ENCODE peak calls at places on chromosomes 2 and 18, in four cellular contexts. Q is A172, J is ELF-1, M is NCI-H146. F is an unnamed sample.
A peak's percentile ranks its signal among the peaks of the same experiment; 100 is the strongest.

GRCh38 chr2:133109772-133110171 is 439.8 kb upstream of the LYPD1 start:
- DNase-seq in Q (peak; percentile 92), J (no peak), M (no peak), F (peak; percentile 31)

GRCh38 chr2:52342458-52342857 is 1310.5 kb upstream of the NRXN1 start:
- DNase-seq in Q (no peak), J (no peak), M (no peak), F (no peak)

GRCh38 chr2:187500585-187501359 is 52.7 kb upstream of the CALCRL start:
- DNase-seq in Q (peak; percentile 63), J (peak; percentile 30), M (peak; percentile 41), F (peak; percentile 10)

GRCh38 chr2:160652236-160652635 is 158.6 kb upstream of the RBMS1 start:
- DNase-seq in Q (peak; percentile 48), J (no peak), M (no peak), F (peak; percentile 12)

GRCh38 chr2:218298314-218298875 is 6.1 kb upstream of the TMBIM1 start:
- DNase-seq in Q (no peak), J (no peak), M (no peak), F (no peak)

GRCh38 chr18:73688851-73689659 is 458.6 kb downstream of the FBXO15 start:
- DNase-seq in Q (peak; percentile 29), J (peak; percentile 15), M (no peak), F (peak; percentile 7)

GRCh38 chr2:67277450-67277849 is 119.7 kb upstream of the ETAA1 start:
- DNase-seq in Q (no peak), J (peak; percentile 14), M (no peak), F (no peak)

GRCh38 chr2:10914272-10914693 is 2.5 kb downstream of the KCNF1 start:
- DNase-seq in Q (no peak), J (peak; percentile 77), M (no peak), F (peak; percentile 27)

GRCh38 chr2:186347472-186347871 is 138.6 kb upstream of the ZC3H15 start:
- DNase-seq in Q (peak; percentile 3), J (no peak), M (peak; percentile 83), F (no peak)

F was measured in AG08395.